ENCODE peak calls at places on chromosomes 1 and 21, in six cellular contexts. A, R, P, Z, U and L are unnamed samples.

GRCh38 chr1:114093624-114094302 is 59.9 kb downstream of the SYT6 start:
- DNase-seq in Z (no peak), P (peak; percentile 36), R (no peak), A (no peak), U (no peak), L (no peak)

GRCh38 chr1:51214615-51215131 is 21.4 kb upstream of the RNF11 start:
- DNase-seq in Z (no peak), R (no peak), U (no peak), P (no peak), A (no peak), L (no peak)

GRCh38 chr1:183039985-183040447 is 16.8 kb downstream of the LAMC1 start:
- DNase-seq in P (peak; percentile 36), A (no peak), Z (no peak), U (no peak), R (no peak), L (no peak)

GRCh38 chr1:235011064-235011598 is 117.5 kb downstream of the TOMM20 start:
- DNase-seq in A (no peak), Z (no peak), P (no peak), U (peak; percentile 68), R (no peak), L (no peak)

GRCh38 chr1:72932025-72932424 is 649.7 kb upstream of the NEGR1 start:
- DNase-seq in A (no peak), Z (no peak), P (no peak), R (no peak), U (no peak), L (no peak)

GRCh38 chr1:189500777-189501176 is 976.9 kb downstream of the BRINP3 start:
- DNase-seq in Z (no peak), R (no peak), P (peak; percentile 51), U (no peak), A (no peak), L (no peak)

GRCh38 chr1:92544756-92545165 is 58.0 kb upstream of the GFI1 start:
- DNase-seq in A (no peak), P (no peak), U (no peak), Z (no peak), R (no peak), L (no peak)

GRCh38 chr1:1079408-1080121 is 5.5 kb upstream of the RNF223 start:
- DNase-seq in Z (peak; percentile 52), A (peak; percentile 89), U (peak; percentile 48), P (peak; percentile 94), R (no peak), L (no peak)

GRCh38 chr1:33459766-33460543 is 12.5 kb upstream of the ZSCAN20 start:
- DNase-seq in A (no peak), P (peak; percentile 78), U (no peak), R (no peak), Z (no peak), L (no peak)

GRCh38 chr1:226716577-226716976 is 22.5 kb downstream of the ITPKB start:
- DNase-seq in Z (no peak), R (no peak), U (no peak), P (no peak), A (no peak), L (no peak)

GRCh38 chr1:151905070-151905442 is 4.3 kb downstream of the THEM4 start:
- DNase-seq in R (no peak), A (no peak), P (no peak), U (peak; percentile 63), Z (peak; percentile 33), L (no peak)

GRCh38 chr1:99727575-99728190 is 38.8 kb downstream of the FRRS1 start:
- DNase-seq in R (no peak), U (no peak), P (no peak), Z (no peak), A (no peak), L (no peak)

GRCh38 chr1:85244271-85245053 is 15.0 kb downstream of the C1orf52 start:
- DNase-seq in P (no peak), A (peak; percentile 39), R (no peak), U (no peak), Z (no peak), L (no peak)

GRCh38 chr1:158731707-158732106 is 11.2 kb upstream of the OR6K3 start:
- DNase-seq in A (no peak), R (no peak), P (no peak), Z (no peak), U (no peak), L (no peak)

GRCh38 chr1:46455951-46456350 is 33.7 kb upstream of the DMBX1 start:
- DNase-seq in R (no peak), U (no peak), P (no peak), A (no peak), Z (no peak), L (no peak)

GRCh38 chr1:2019571-2020309 is 595 bp downstream of the GABRD start:
- DNase-seq in Z (no peak), A (no peak), R (no peak), U (no peak), P (no peak), L (no peak)

GRCh38 chr21:45505416-45506021 is 36.7 kb downstream of the SLC19A1 start:
- DNase-seq in A (no peak), P (peak; percentile 63), U (no peak), Z (peak; percentile 20), R (no peak), L (no peak)

GRCh38 chr21:25916226-25916625 is 181.5 kb downstream of the GABPA start:
- DNase-seq in U (no peak), A (no peak), P (no peak), Z (no peak), R (no peak), L (no peak)

GRCh38 chr1:225627304-225627947 is 25.5 kb downstream of the ENAH start:
- DNase-seq in Z (peak; percentile 39), U (no peak), P (no peak), A (no peak), R (no peak), L (no peak)

GRCh38 chr1:154941332-154941995 is 4.9 kb upstream of the PMVK start:
- DNase-seq in P (peak; percentile 48), U (no peak), A (no peak), Z (peak; percentile 29), R (no peak), L (no peak)

GRCh38 chr1:200535605-200536004 is 84.9 kb downstream of the KIF14 start:
- DNase-seq in Z (no peak), A (peak; percentile 76), P (peak; percentile 92), U (no peak), R (no peak), L (no peak)

GRCh38 chr1:215599418-215599817 is 32.3 kb downstream of the KCTD3 start:
- DNase-seq in Z (no peak), P (no peak), A (no peak), R (no peak), U (no peak), L (no peak)

GRCh38 chr1:17540255-17541001 is 930 bp downstream of the ARHGEF10L start:
- DNase-seq in Z (peak; percentile 76), A (no peak), U (no peak), P (peak; percentile 61), R (peak; percentile 60), L (no peak)

GRCh38 chr1:19622204-19622603 is 21.9 kb upstream of the NBL1 start:
- DNase-seq in Z (no peak), R (no peak), A (no peak), U (no peak), P (no peak), L (no peak)

GRCh38 chr1:10113501-10113900 is 80.7 kb downstream of the UBE4B start:
- DNase-seq in A (no peak), U (no peak), R (peak; percentile 24), Z (no peak), P (no peak), L (peak; percentile 14)

GRCh38 chr21:21688877-21689276 is 690.7 kb downstream of the NCAM2 start:
- DNase-seq in P (peak; percentile 5), A (no peak), R (no peak), Z (no peak), U (no peak), L (no peak)

GRCh38 chr1:228477263-228477662 is 9.9 kb upstream of the RNF187 start:
- DNase-seq in U (no peak), R (no peak), Z (no peak), P (no peak), A (no peak), L (no peak)

GRCh38 chr1:36657826-36658225 is 175.1 kb upstream of the CSF3R start:
- DNase-seq in Z (no peak), R (no peak), P (no peak), A (no peak), U (no peak), L (no peak)